ENCODE peak calls at places on chromosomes 11 and 22, in four cellular contexts. V is C1 segment of cervical spinal cord, J is kidney tubule cell, O is H4. R is an unnamed sample.

GRCh38 chr11:63846897-63847296 is 8.0 kb downstream of the MARK2 start:
- DNase-seq in V (no peak), J (no peak), O (no peak), R (no peak)

GRCh38 chr22:43401661-43402060 is 10.2 kb upstream of the MPPED1 start:
- DNase-seq in V (no peak), J (no peak), O (no peak), R (no peak)

GRCh38 chr22:17369553-17370035 is 334 bp downstream of the CECR2 start:
- DNase-seq in V (peak; percentile 56), J (peak; percentile 24), O (no peak), R (no peak)

GRCh38 chr11:72951193-72951592 is 137.0 kb downstream of the ATG16L2 start:
- DNase-seq in V (no peak), J (no peak), O (no peak), R (no peak)

GRCh38 chr11:9914064-9914463 is 250.2 kb downstream of the SWAP70 start:
- DNase-seq in V (no peak), J (no peak), O (no peak), R (no peak)

GRCh38 chr22:50192825-50193204 is 7.1 kb downstream of the TRABD start:
- DNase-seq in V (no peak), J (no peak), O (no peak), R (no peak)

GRCh38 chr11:134480129-134480652 is 68.1 kb upstream of the B3GAT1 start:
- DNase-seq in V (no peak), J (no peak), O (no peak), R (no peak)

GRCh38 chr22:32920032-32920628 is 118.6 kb downstream of the TIMP3 start:
- DNase-seq in V (no peak), J (no peak), O (peak; percentile 18), R (no peak)

GRCh38 chr22:36963302-36963701 is 49.9 kb downstream of the CSF2RB start:
- DNase-seq in V (no peak), J (no peak), O (no peak), R (no peak)

R was measured in HFF-Myc.